ENCODE peak calls at places on chromosomes 6 and 20, in nine cellular contexts. L, K, Z, F, R, I, O, X and M are unnamed samples.

GRCh38 chr6:6569043-6569442 is 19.5 kb upstream of the LY86 start:
- DNase-seq in Z (no peak), K (no peak), R (no peak), L (no peak), F (no peak), X (no peak), I (no peak), O (no peak), M (no peak)

GRCh38 chr20:59181936-59182335 is 18.3 kb downstream of the ZNF831 start:
- DNase-seq in I (no peak), Z (no peak), R (no peak), X (no peak), O (no peak), F (no peak), K (no peak), L (no peak), M (no peak)

GRCh38 chr6:29723666-29724588 is 693 bp downstream of the HLA-F start:
- DNase-seq in F (no peak), X (peak), L (peak), K (peak), R (no peak), Z (no peak), I (peak), O (peak), M (peak)

GRCh38 chr20:47359533-47360206 is 3.2 kb upstream of the ZMYND8 start:
- DNase-seq in R (no peak), F (no peak), X (no peak), Z (no peak), K (no peak), I (no peak), O (no peak), L (no peak), M (no peak)

GRCh38 chr20:41769650-41770049 is 151.5 kb upstream of the CHD6 start:
- DNase-seq in F (no peak), O (no peak), K (peak), Z (no peak), L (no peak), R (no peak), I (no peak), X (no peak), M (no peak)

GRCh38 chr6:16836186-16836981 is 75.1 kb upstream of the ATXN1 start:
- DNase-seq in O (no peak), K (no peak), X (no peak), Z (no peak), R (no peak), L (no peak), I (no peak), F (no peak), M (peak)

GRCh38 chr6:142478117-142478516 is 176.3 kb downstream of the ADGRG6 start:
- DNase-seq in L (no peak), X (peak), F (no peak), Z (no peak), I (peak), R (no peak), K (no peak), O (no peak), M (no peak)

GRCh38 chr6:21053612-21054011 is 519.4 kb downstream of the CDKAL1 start:
- DNase-seq in I (no peak), L (no peak), X (no peak), Z (no peak), K (no peak), F (no peak), O (peak), R (no peak), M (no peak)

GRCh38 chr6:44056392-44057237 is 70.6 kb downstream of the MRPL14 start:
- DNase-seq in X (no peak), K (no peak), F (no peak), R (peak), Z (peak), L (peak), O (peak), I (no peak), M (no peak)

GRCh38 chr6:17167327-17167979 is 65.6 kb downstream of the STMND1 start:
- DNase-seq in I (peak), R (peak), O (peak), X (no peak), L (peak), F (no peak), Z (no peak), K (no peak), M (no peak)

GRCh38 chr6:34953084-34954025 is 64.3 kb downstream of the ANKS1A start:
- DNase-seq in L (no peak), K (peak), Z (no peak), X (no peak), I (no peak), O (peak), R (peak), F (no peak), M (no peak)

GRCh38 chr6:90458353-90459224 is 128.3 kb downstream of the MAP3K7 start:
- DNase-seq in I (no peak), R (peak), Z (no peak), O (no peak), K (no peak), X (peak), F (no peak), L (no peak), M (no peak)

GRCh38 chr6:163427498-163428254 is 13.2 kb downstream of the QKI start:
- DNase-seq in F (peak), O (peak), R (peak), I (no peak), K (peak), Z (no peak), X (peak), L (no peak), M (no peak)
- TF ChIP-seq CTCF in F (peak), O (no peak), R (peak), I (peak), K (peak), Z (peak), X (peak), L (peak), M (peak)

GRCh38 chr6:137134483-137134882 is 39.0 kb downstream of the IL22RA2 start:
- DNase-seq in I (no peak), Z (no peak), F (no peak), R (no peak), K (no peak), X (no peak), L (no peak), O (no peak), M (no peak)

GRCh38 chr6:137133136-137133535 is 40.3 kb downstream of the IL22RA2 start:
- DNase-seq in X (no peak), F (no peak), I (no peak), O (no peak), K (no peak), L (no peak), Z (no peak), R (no peak), M (no peak)

GRCh38 chr6:137136065-137136464 is 37.4 kb downstream of the IL22RA2 start:
- DNase-seq in X (no peak), F (no peak), Z (no peak), O (peak), K (no peak), L (no peak), R (no peak), I (no peak), M (no peak)
- TF ChIP-seq CTCF in X (peak), F (peak), Z (no peak), O (peak), K (peak), L (peak), R (no peak), I (peak), M (no peak)

DNA sequence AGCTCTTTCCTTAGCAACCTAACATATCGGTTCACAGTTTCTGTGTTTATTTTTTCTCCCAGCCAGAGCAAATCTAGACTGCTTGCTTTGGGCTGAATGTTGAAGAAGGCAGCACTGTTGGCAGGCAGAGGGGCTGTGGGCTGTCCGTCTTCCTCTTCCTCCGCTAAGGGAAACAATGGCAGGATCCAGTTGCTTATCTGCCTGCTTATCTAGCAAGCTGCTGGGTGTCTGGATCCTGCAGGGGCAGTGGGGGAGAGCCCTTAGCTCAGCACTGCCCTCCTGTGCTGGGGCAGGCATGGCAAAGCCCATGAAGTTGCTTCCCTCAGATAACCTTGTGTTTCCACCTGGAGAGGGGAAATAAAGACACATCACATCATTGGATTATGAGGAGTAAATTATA is 92.7 kb upstream of the CD93 start:
- DNase-seq in R (no peak), O (peak), K (no peak), X (no peak), L (peak), Z (no peak), F (no peak), I (no peak), M (no peak)
- TF ChIP-seq CTCF in R (no peak), O (peak), K (peak), X (no peak), L (peak), Z (no peak), F (no peak), I (peak), M (no peak)

GRCh38 chr20:62161347-62161746 is 17.8 kb downstream of the SS18L1 start:
- DNase-seq in R (peak), I (no peak), L (no peak), O (no peak), K (no peak), X (no peak), Z (no peak), F (no peak), M (no peak)
- TF ChIP-seq CTCF in R (no peak), I (no peak), L (no peak), O (no peak), K (no peak), X (no peak), Z (no peak), F (no peak), M (no peak)

DNA sequence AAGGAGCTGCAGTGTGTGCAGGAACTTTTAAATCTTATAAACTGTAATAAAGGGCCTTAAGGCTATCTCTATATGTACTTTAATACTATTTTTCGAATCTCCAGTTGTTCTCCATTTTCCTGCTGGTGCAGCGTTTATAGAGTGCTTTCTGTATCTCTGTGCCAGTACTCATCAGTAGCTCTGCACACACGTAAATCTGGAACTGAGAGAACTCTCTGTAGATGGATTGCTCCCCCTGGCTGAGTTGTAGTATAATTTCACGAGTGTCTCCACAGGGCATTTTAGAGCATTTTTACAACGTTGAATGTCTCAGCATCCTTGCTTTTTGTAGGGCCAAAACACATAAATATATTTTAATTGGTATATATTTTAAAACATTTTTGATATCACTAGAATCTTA is 256.5 kb downstream of the TRDN start:
- DNase-seq in F (no peak), Z (no peak), X (peak), O (peak), I (no peak), K (no peak), L (no peak), R (peak), M (no peak)
- TF ChIP-seq CTCF in F (no peak), Z (no peak), X (peak), O (peak), I (no peak), K (peak), L (peak), R (peak), M (peak)

GRCh38 chr20:63708301-63709148 is 686 bp downstream of the ZGPAT start:
- DNase-seq in K (peak), I (peak), F (no peak), Z (no peak), R (no peak), O (no peak), X (no peak), L (peak), M (peak)

GRCh38 chr20:63707558-63708300 is at the start of the genes ARFRP1 and ZGPAT:
- DNase-seq in O (peak), I (peak), K (peak), Z (no peak), F (peak), R (peak), X (peak), L (peak), M (peak)

GRCh38 chr20:63706027-63706695 is 1.6 kb downstream of the ARFRP1 start:
- DNase-seq in X (no peak), K (peak), Z (no peak), I (no peak), L (peak), F (no peak), R (no peak), O (no peak), M (no peak)

GRCh38 chr20:63705232-63706026 is 2.3 kb downstream of the ARFRP1 start:
- DNase-seq in L (peak), R (no peak), X (no peak), F (no peak), Z (no peak), I (no peak), K (peak), O (no peak), M (peak)

DNA sequence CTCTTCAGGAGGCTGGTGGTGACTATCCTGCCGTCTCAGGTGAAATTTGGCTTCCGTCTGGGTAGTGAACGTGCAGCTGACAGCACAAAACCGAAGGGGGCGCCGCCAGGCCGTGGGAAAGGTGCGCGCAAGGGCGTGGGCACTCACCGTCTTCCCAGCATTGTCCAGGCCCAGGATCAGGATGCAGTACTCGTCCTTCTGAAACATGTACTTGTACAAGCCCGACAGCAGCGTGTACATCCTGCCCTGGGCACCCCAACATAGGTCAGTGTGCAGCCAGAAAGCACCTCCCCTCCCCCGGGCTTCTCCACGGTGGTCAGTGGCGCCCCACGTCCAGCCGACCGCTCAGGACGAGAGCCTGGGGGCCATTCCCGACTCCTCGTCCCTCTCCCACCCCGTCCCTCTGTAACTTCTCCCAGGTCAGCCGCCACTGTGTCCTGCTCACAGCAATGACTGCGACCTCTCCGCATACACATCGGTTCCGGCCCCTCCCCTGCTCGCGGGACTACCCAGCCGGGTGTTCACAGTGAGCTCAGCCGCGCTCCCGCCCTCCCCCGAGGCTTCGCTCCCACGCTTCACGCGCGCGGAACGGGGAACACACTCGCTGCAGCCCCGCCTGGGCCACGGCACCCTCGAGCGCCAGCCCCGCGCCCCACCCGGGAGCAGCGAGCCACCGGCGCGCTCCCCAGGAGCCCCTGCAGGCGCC is 771 bp downstream of the ARFRP1 start:
- DNase-seq in R (no peak), O (peak), Z (no peak), X (peak), F (no peak), I (peak), L (peak), K (peak), M (peak)
- TF ChIP-seq CTCF in R (peak), O (peak), Z (no peak), X (peak), F (peak), I (peak), L (no peak), K (peak), M (peak)

GRCh38 chr6:113672691-113673149 is 184.4 kb upstream of the MARCKS start:
- DNase-seq in L (peak), F (peak), Z (no peak), O (peak), I (peak), X (no peak), R (peak), K (no peak), M (no peak)

GRCh38 chr6:113671440-113671839 is 185.7 kb upstream of the MARCKS start:
- DNase-seq in O (no peak), K (no peak), I (no peak), X (no peak), R (peak), L (no peak), Z (no peak), F (no peak), M (no peak)

GRCh38 chr6:113674075-113674474 is 183.1 kb upstream of the MARCKS start:
- DNase-seq in K (no peak), L (no peak), R (no peak), O (no peak), Z (no peak), F (no peak), X (no peak), I (no peak), M (no peak)

GRCh38 chr6:113668712-113669408 is 188.3 kb upstream of the MARCKS start:
- DNase-seq in O (no peak), Z (no peak), I (no peak), X (no peak), K (peak), R (no peak), F (no peak), L (no peak), M (no peak)

DNA sequence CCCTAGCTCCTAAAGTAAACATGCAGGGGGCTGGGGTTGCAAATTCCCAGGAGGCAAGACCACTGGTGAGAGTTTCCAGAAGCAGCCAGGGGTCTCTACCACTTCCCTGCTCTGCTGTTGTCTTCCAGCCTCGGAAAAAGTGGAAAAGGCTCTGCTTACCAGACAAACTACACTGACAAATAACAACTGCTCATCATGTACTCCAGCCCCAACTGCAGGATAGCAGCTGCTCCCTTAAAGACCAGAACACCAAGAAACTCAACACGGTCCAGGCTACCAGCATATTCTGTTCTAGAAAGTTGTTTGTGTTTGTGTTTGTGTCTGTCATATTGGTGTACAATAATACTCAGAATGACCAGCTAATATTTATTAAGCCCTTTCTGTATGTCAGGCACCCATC is 187.5 kb upstream of the MARCKS start:
- DNase-seq in K (no peak), F (no peak), R (no peak), I (no peak), X (no peak), O (no peak), L (no peak), Z (no peak), M (no peak)
- TF ChIP-seq CTCF in K (no peak), F (no peak), R (no peak), I (no peak), X (no peak), O (no peak), L (no peak), Z (no peak), M (no peak)

DNA sequence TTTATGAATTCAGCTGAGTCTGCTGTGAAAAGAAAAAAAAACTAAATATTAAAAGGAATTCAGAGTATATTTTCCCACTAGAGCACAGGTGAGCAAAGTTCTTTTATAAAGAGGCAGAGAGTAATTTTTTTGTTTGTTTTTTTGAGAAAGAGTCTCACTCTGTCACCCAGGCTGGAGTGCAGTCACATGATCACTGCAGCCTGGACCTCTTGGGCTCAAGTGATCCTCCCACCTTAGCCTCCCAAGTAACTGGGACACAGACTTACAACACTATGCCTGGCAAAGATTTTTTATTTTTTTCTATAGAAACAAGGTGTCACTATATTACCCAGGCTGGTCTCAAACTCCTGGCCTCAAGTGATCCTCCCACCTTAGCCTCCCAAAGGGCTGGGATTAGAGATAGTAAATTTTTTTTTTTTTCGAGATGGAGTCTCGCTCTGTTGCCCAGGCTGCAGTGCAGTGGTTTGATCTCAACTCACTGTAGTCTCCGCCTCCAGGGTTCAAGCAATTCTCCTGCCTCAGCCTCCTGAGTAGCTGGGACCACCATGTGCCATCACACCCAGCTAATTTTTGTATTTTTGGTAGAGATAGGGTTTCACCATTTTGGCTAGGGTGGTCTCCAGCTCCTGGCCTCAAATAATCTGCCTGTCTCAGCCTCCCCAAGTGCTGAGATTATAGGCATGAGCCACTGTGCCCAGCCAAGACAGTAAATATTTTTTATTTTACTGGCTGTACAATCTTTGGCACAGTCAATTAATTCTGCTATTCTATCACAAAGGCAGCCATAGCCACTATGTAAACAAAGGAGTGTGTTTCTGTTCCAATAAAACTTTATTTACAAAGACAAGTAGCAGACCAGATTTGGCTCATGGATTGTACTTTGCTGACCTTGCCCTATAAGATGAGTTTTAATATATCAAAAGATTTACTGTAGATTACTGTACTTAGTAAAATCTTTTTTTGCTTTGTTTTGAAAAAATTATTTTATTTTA is 14.5 kb upstream of the B4GALT5 start:
- DNase-seq in X (no peak), F (no peak), O (no peak), K (no peak), L (no peak), R (no peak), Z (no peak), I (no peak), M (no peak)
- TF ChIP-seq CTCF in X (no peak), F (no peak), O (no peak), K (no peak), L (no peak), R (no peak), Z (no peak), I (no peak), M (no peak)